ENCODE peak calls at places on chromosomes 12 and 14, in seven cellular contexts. U is A549, K is astrocyte of the spinal cord, B is kidney, Q is heart right ventricle, O is HFF-Myc, D is OCI-LY7. E is an unnamed sample.

GRCh38 chr12:68375701-68376469 is 43.7 kb upstream of the MDM1 start:
- DNase-seq in U (no peak), K (peak), B (no peak), Q (no peak), O (no peak), D (no peak), E (no peak)

GRCh38 chr12:113537751-113538087 is 66.0 kb upstream of the LHX5 start:
- DNase-seq in U (peak), K (no peak), B (no peak), Q (no peak), O (peak), D (no peak), E (no peak)

GRCh38 chr12:110640275-110641025 is 26.5 kb downstream of the TCTN1 start:
- DNase-seq in U (no peak), K (no peak), B (no peak), Q (peak), O (no peak), D (no peak), E (no peak)

GRCh38 chr12:116138781-116139180 is 138.7 kb downstream of the MED13L start:
- DNase-seq in U (no peak), K (no peak), B (no peak), Q (no peak), O (no peak), D (no peak), E (no peak)

GRCh38 chr14:60803871-60804270 is 69.3 kb downstream of the MNAT1 start:
- DNase-seq in U (no peak), K (no peak), B (no peak), Q (no peak), O (no peak), D (no peak), E (no peak)

GRCh38 chr12:117468016-117468415 is 106.6 kb upstream of the NOS1 start:
- DNase-seq in U (no peak), K (no peak), B (no peak), Q (no peak), O (no peak), D (no peak), E (no peak)

GRCh38 chr14:102901633-102902032 is 20.8 kb upstream of the AMN start:
- DNase-seq in U (no peak), K (no peak), B (no peak), Q (no peak), O (no peak), D (peak), E (no peak)

GRCh38 chr14:101153691-101154090 is 250.2 kb upstream of the RTL1 start:
- DNase-seq in U (no peak), K (no peak), B (no peak), Q (no peak), O (no peak), D (no peak), E (no peak)

GRCh38 chr12:124713041-124713435 is 145.6 kb upstream of the NCOR2 start:
- DNase-seq in U (no peak), K (no peak), B (peak), Q (peak), O (no peak), D (no peak), E (no peak)

GRCh38 chr12:79737875-79738718 is 47.3 kb upstream of the PAWR start:
- DNase-seq in U (peak), K (peak), B (no peak), Q (no peak), O (peak), D (peak), E (peak)

GRCh38 chr14:87866116-87866515 is 126.9 kb downstream of the GALC start:
- DNase-seq in U (no peak), K (no peak), B (no peak), Q (no peak), O (no peak), D (no peak), E (no peak)

GRCh38 chr12:9729082-9729481 is 3.8 kb downstream of the CLECL1 start:
- DNase-seq in U (no peak), K (no peak), B (no peak), Q (no peak), O (no peak), D (peak), E (no peak)

GRCh38 chr12:124919646-124920352 is 5.3 kb upstream of the UBC start:
- DNase-seq in U (peak), K (peak), B (no peak), Q (no peak), O (no peak), D (peak), E (no peak)

GRCh38 chr14:63421919-63422318 is 103.2 kb upstream of the GPHB5 start:
- DNase-seq in U (no peak), K (no peak), B (no peak), Q (no peak), O (no peak), D (no peak), E (no peak)

GRCh38 chr12:34345801-34346200 is 323.5 kb downstream of the ALG10 start:
- DNase-seq in U (no peak), K (no peak), B (no peak), Q (no peak), O (no peak), D (no peak), E (no peak)

GRCh38 chr12:76402259-76402658 is 54.0 kb upstream of the BBS10 start:
- DNase-seq in U (no peak), K (no peak), B (no peak), Q (no peak), O (no peak), D (no peak), E (no peak)

GRCh38 chr12:114400925-114401324 is 5.0 kb downstream of the TBX5 start:
- DNase-seq in U (no peak), K (no peak), B (no peak), Q (peak), O (no peak), D (no peak), E (no peak)

GRCh38 chr12:58412466-58412865 is 471.1 kb downstream of the ATP23 start:
- DNase-seq in U (no peak), K (no peak), B (no peak), Q (no peak), O (no peak), D (no peak), E (no peak)

GRCh38 chr12:25771062-25771461 is 187.4 kb upstream of the RASSF8 start:
- DNase-seq in U (no peak), K (peak), B (no peak), Q (no peak), O (no peak), D (no peak), E (no peak)

GRCh38 chr14:100199240-100199860 is 39.6 kb upstream of the YY1 start:
- DNase-seq in U (no peak), K (no peak), B (no peak), Q (no peak), O (no peak), D (no peak), E (no peak)

GRCh38 chr12:24069532-24070395 is 120.3 kb upstream of the SOX5 start:
- DNase-seq in U (no peak), K (no peak), B (no peak), Q (no peak), O (no peak), D (no peak), E (no peak)

GRCh38 chr12:90152897-90153624 is 444.4 kb upstream of the ATP2B1 start:
- DNase-seq in U (no peak), K (no peak), B (peak), Q (no peak), O (peak), D (no peak), E (no peak)

GRCh38 chr12:112294793-112295192 is 87.4 kb downstream of the HECTD4 start:
- DNase-seq in U (peak), K (peak), B (no peak), Q (no peak), O (no peak), D (no peak), E (no peak)

GRCh38 chr14:90553921-90554336 is 157.1 kb downstream of the CALM1 start:
- DNase-seq in U (no peak), K (no peak), B (peak), Q (no peak), O (no peak), D (no peak), E (no peak)
- H3K4me3 ChIP-seq in U (no peak), K (no peak), B (no peak), Q (no peak), O (no peak), D (no peak), E (no peak)

GRCh38 chr14:77547512-77547911 is 48.9 kb upstream of the ISM2 start:
- DNase-seq in U (no peak), K (no peak), B (no peak), Q (no peak), O (no peak), D (no peak), E (no peak)
- TF ChIP-seq CTCF in U (no peak), K (no peak), B (no peak), Q (no peak), O (peak), D (peak), E (peak)

GRCh38 chr14:65422093-65422834 is 9.7 kb downstream of the FUT8 start:
- DNase-seq in U (no peak), K (no peak), B (no peak), Q (no peak), O (no peak), D (no peak), E (no peak)
- H3K4me3 ChIP-seq in U (no peak), K (no peak), B (no peak), Q (no peak), O (peak), D (no peak), E (no peak)

GRCh38 chr12:64780531-64781373 is 21.5 kb upstream of the GNS start:
- DNase-seq in U (peak), K (no peak), B (peak), Q (peak), O (no peak), D (no peak), E (no peak)
- TF ChIP-seq CTCF in U (no peak), K (no peak), B (peak), Q (no peak), O (no peak), D (no peak), E (no peak)

DNA sequence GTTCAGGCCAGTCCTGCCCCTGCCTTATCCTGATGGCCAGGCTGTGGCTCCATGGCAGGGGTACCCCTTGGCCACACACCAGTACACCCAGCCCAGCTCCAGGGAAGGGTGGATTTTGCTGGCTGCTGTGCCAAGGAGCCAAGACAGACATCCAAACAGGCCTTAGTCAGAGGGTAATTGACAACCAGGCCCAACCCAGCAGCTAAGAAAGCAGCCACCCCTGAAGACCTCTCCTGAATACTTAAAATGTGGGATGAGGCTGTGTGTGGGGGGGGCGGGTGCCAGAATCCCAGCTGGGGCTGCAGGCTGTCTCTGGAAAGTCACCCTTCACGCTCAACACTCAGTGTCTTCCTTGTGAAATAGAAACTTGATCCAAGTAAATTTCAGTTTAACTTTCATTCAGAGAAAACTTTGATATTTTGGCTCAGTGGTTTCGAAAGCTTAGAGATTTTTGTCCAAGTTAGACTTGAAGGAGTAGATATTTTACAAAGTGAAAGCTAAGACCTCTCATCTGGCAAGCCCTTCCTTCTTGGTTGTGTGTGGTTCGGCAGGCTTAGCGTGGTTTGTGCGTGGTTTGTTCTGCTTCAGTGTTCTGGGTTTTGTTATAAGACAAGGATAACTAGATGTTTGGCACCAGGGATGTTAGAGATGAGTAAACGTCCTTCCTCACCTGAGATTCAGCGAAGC is 5.1 kb downstream of the PAPLN start:
- DNase-seq in U (no peak), K (no peak), B (no peak), Q (no peak), O (no peak), D (no peak), E (no peak)
- H3K4me3 ChIP-seq in U (no peak), K (no peak), B (no peak), Q (no peak), O (no peak), D (no peak), E (no peak)

DNA sequence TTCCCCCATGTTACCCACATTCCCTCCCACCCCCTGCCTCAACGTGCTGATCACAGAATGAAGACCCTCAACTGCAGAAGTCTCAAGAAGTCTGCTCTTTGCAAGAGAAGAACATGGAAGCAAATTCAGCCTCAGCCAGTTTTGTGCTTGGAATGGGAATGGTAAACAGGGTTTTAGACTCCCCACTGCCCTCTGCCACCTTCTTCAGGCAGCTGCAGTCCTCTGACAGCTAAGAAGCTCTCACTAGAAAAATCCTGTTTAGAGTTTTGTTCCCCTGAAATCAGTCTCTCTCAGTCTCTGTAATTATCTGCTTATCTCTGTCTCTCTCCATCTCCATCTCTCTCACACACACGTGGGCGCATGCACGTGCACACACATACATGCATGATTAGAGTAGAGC is 85.4 kb downstream of the CRACR2A start:
- DNase-seq in U (peak), K (no peak), B (no peak), Q (no peak), O (no peak), D (no peak), E (no peak)
- TF ChIP-seq CTCF in U (no peak), K (peak), B (no peak), Q (no peak), O (no peak), D (no peak), E (no peak)

DNA sequence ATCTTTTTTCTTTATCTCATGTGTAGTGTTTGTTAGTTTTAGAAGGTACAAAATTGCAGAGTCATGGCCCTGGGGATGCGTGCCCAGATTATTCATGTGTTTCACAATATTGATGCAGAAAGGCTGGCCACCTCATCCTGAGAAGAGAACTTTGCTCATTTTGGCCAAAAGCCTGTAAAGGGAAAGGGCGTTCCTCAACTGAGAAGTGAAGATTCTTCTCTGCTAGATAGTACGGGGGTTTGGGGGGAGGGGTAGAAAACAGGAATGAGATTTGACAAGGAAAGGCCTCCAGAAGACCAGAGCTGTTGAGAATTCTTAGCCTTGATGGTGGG is 1.7 kb downstream of the MGST1 start:
- DNase-seq in U (peak), K (peak), B (no peak), Q (peak), O (peak), D (no peak), E (peak)
- H3K4me3 ChIP-seq in U (peak), K (peak), B (no peak), Q (peak), O (peak), D (peak), E (peak)

GRCh38 chr14:45287609-45288008 is 34.6 kb upstream of the MIS18BP1 start:
- DNase-seq in U (peak), K (no peak), B (no peak), Q (no peak), O (no peak), D (no peak), E (no peak)
- TF ChIP-seq CTCF in U (peak), K (no peak), B (no peak), Q (no peak), O (no peak), D (peak), E (no peak)

DNA sequence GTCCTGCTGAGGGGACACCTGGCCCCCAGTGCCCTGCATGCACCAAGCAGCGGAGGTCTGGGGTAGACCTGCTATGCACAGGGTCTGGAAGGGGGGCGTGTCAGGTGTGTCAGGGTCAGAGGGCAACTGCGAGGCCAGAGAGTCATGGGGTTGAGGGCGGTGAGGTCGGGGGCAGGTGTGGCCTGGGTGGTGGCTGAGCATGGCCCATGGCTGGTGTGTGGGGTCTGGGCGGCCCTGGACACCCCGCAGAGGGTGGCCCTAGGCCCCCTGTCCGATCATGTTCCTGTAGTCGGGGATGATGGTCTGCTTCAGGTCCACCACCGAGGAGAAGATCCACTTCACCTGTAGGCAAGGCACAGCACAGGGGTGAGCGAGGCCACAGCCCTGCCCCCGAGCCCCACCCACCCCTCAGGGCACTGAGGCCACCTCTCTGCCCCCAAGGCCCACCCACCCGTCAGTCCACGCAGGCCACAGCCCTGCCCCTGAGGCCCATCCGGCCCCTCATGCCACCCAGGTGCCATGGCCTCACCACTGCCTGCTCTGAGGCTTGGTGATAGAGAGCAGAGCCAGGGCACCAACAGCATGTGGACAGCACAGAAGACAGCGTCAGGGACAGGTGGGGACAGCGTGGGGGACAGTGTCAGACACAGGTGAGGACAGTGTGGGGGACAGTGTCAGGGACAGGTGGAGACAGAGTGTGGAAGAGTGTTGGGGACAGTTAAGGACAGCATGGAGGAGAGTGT is 211.3 kb downstream of the TMEM121 start:
- DNase-seq in U (no peak), K (no peak), B (peak), Q (no peak), O (no peak), D (no peak), E (no peak)
- H3K4me3 ChIP-seq in U (no peak), K (no peak), B (no peak), Q (no peak), O (no peak), D (no peak), E (no peak)

DNA sequence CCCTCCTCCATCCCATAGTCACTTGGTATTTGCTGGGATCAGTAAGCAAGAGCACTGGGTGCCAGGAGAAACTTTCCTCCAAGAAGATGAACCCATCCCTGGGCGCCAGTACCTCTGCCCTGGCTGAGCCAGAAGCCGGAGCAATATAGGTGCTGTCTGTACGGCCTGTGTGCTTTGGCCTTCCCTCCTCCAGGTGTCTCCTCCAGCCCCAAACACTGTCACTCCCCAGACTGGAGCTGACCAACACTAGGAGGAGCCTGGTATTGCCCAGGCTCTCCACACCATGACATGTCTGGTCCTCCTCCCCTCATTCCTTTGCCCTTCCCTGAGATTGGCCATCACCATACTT is 4.9 kb downstream of the GSTZ1 start:
- DNase-seq in U (peak), K (no peak), B (no peak), Q (no peak), O (no peak), D (no peak), E (no peak)
- TF ChIP-seq CTCF in U (no peak), K (no peak), B (no peak), Q (no peak), O (no peak), D (no peak), E (no peak)